ENCODE peak calls at places on chromosomes 13 and 19, in four cellular contexts. K is WTC11, T is K562, J is GM12878. E is an unnamed sample.
A peak's percentile ranks its signal among the peaks of the same experiment; 100 is the strongest.

GRCh38 chr13:113888701-113889330 is 24.9 kb upstream of the GAS6 start:
- DNase-seq in J (no peak), K (no peak), T (no peak), E (no peak)

GRCh38 chr19:49691243-49692101 is 556 bp downstream of the CPT1C start:
- DNase-seq in T (no peak), J (no peak), K (peak; percentile 77), E (no peak)

GRCh38 chr19:13091400-13092161 is 11.1 kb downstream of the LYL1 start:
- DNase-seq in K (peak; percentile 55), J (no peak), T (no peak), E (no peak)

GRCh38 chr13:75635101-75635620 is 969 bp upstream of the LMO7 start:
- DNase-seq in J (no peak), K (no peak), T (no peak), E (peak; percentile 24)

GRCh38 chr19:23784274-23784673 is 25.6 kb upstream of the ZNF681 start:
- DNase-seq in J (peak; percentile 4), T (no peak), K (no peak), E (no peak)

GRCh38 chr13:89153941-89154340 is 1482.8 kb downstream of the SLITRK5 start:
- DNase-seq in K (no peak), J (no peak), T (no peak), E (no peak)

GRCh38 chr13:24127116-24127631 is 33.3 kb upstream of the SPATA13 start:
- DNase-seq in T (no peak), J (peak; percentile 16), K (no peak), E (no peak)

GRCh38 chr13:74114202-74114601 is 20.0 kb downstream of the KLF12 start:
- DNase-seq in K (no peak), J (no peak), T (no peak), E (no peak)

GRCh38 chr19:1274081-1274851 is 1.1 kb upstream of the FAM174C start:
- DNase-seq in K (no peak), T (peak; percentile 80), J (no peak), E (no peak)

GRCh38 chr13:104823709-104824108 is 1711.8 kb downstream of the EFNB2 start:
- DNase-seq in J (no peak), K (no peak), T (no peak), E (no peak)

GRCh38 chr19:51511353-51511752 is 9.8 kb upstream of the SIGLEC12 start:
- DNase-seq in T (peak; percentile 64), K (peak; percentile 72), J (no peak), E (peak; percentile 12)

GRCh38 chr13:114101325-114101821 is 31.1 kb downstream of the RASA3 start:
- DNase-seq in J (no peak), K (peak; percentile 11), T (no peak), E (no peak)

GRCh38 chr19:56217039-56217949 is 15.2 kb downstream of the ZSCAN5C start:
- DNase-seq in J (no peak), K (peak; percentile 72), T (no peak), E (no peak)

GRCh38 chr19:44875666-44876418 is 15.2 kb upstream of the TOMM40 start:
- DNase-seq in K (no peak), J (no peak), T (no peak), E (no peak)

GRCh38 chr13:30431269-30431950 is 9.1 kb downstream of the UBE2L5 start:
- DNase-seq in T (no peak), J (no peak), K (no peak), E (no peak)

GRCh38 chr19:5321851-5322681 is 18.5 kb downstream of the PTPRS start:
- DNase-seq in T (peak; percentile 62), K (peak; percentile 50), J (peak; percentile 72), E (no peak)

GRCh38 chr19:5126498-5127223 is 157.7 kb downstream of the KDM4B start:
- DNase-seq in J (no peak), K (no peak), T (no peak), E (no peak)

GRCh38 chr13:81383441-81383840 is 1042.5 kb upstream of the SPRY2 start:
- DNase-seq in J (no peak), T (no peak), K (no peak), E (no peak)

GRCh38 chr19:48837081-48837524 is 812 bp upstream of the HSD17B14 start:
- DNase-seq in K (peak; percentile 97), T (no peak), J (peak; percentile 67), E (no peak)

GRCh38 chr13:65260938-65261880 is 1968.9 kb downstream of the PCDH9 start:
- DNase-seq in K (no peak), T (no peak), J (no peak), E (no peak)

GRCh38 chr13:46934749-46935148 is 37.9 kb upstream of the HTR2A start:
- DNase-seq in J (no peak), T (peak; percentile 3), K (no peak), E (no peak)

GRCh38 chr19:29293736-29294342 is 80.9 kb upstream of the UQCRFS1 start:
- DNase-seq in K (no peak), T (no peak), J (no peak), E (no peak)
- TF ChIP-seq NR2C2 in K (no peak), T (no peak), J (no peak), E (no peak)

GRCh38 chr13:21069561-21070004 is 8.2 kb upstream of the LATS2 start:
- DNase-seq in T (no peak), K (no peak), J (no peak), E (peak; percentile 63)
- TF ChIP-seq NR2C2 in T (no peak), K (no peak), J (no peak), E (no peak)

GRCh38 chr13:80341098-80341701 is at the start of gene SPRY2:
- DNase-seq in K (peak; percentile 87), T (peak; percentile 89), J (no peak), E (peak; percentile 94)
- TF ChIP-seq NR2C2 in K (no peak), T (peak; percentile 32), J (no peak), E (no peak)

DNA sequence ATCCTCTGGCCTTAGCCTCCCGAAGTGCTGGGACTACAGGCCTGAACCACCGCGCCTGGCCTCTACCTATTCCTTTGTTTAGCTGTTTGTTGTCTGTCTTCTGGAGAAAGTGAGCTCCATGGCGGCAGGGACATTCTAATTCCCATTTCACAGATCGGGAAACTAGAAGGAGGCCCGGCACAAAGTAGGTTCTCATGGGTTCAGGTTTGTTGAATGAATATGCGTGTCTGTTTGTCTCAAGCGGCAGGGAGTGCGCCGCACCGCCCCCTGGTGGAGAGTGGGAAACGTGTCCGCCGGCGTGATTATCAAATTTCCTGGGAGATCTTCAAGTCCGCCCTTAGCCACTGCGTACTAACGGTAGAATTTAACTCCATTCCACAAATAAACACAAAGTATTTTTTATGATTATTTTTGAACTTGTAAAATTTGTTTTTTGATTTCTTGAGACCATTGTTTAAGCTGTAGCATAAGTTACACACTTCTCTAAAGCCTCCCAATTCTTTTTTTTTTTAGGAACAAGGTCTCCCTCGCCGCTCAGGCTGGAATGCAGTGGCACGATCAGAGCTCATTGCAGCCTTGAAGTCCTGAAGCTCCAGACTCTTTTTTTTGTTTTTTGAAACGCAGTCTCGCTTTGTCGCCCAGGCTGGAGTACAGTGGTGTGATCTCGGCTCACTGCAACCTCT is 8.9 kb upstream of the CCDC9 start:
- DNase-seq in J (no peak), K (peak; percentile 83), T (peak; percentile 93), E (peak; percentile 56)
- TF ChIP-seq NR2C2 in J (no peak), K (no peak), T (no peak), E (no peak)

DNA sequence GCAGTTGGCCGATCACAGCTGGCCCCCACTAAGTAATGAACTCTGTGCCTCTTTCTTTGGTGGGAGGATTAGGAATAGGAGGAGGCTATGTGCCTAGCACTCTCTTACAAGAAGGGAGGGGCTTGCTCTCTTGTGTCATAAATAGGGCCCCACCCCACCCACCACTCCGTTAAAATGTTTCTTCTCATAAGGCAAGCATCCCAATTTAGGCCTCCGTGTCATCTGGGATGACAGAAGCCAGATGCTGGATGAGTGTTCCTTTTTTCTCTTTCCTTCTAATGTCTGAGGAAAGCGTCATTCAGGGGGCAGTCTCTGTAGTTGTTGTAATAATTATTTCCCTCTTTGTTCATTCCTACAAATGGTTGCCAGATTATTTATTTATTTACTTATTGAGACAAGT is at the start of gene LIPE:
- DNase-seq in J (no peak), K (no peak), T (no peak), E (no peak)
- TF ChIP-seq NR2C2 in J (no peak), K (no peak), T (no peak), E (no peak)

GRCh38 chr13:72204291-72204690 is 337.3 kb upstream of the DACH1 start:
- DNase-seq in T (no peak), K (no peak), J (no peak), E (no peak)

GRCh38 chr13:72205773-72206172 is 338.8 kb upstream of the DACH1 start:
- DNase-seq in J (no peak), T (no peak), K (no peak), E (no peak)

DNA sequence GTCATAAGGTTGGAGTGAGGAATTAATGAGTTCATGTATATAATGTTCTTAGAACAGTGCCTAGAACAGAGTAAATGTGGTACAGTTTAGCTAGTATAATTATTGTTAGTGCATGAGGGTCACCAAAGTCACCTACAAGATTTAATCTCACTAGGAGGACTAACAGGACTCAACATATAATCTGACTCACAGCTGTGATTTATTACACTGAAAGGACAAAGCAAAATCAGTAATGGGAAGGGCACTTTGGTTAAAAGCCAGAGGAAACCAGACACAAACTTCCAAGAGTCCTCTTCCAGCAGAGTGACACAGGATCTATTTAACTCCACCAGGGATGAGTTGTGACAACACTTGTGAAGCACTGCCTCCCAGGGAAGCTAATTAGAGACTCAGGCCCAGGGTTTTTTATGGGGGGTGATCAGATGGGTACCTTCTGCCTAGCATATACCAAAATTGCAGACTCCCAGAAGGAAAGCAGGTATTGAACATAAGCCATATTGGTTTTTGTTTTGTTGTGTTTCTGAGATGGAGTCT is 341.2 kb upstream of the DACH1 start:
- DNase-seq in J (no peak), K (no peak), T (no peak), E (no peak)
- TF ChIP-seq NR2C2 in J (no peak), K (no peak), T (no peak), E (no peak)

DNA sequence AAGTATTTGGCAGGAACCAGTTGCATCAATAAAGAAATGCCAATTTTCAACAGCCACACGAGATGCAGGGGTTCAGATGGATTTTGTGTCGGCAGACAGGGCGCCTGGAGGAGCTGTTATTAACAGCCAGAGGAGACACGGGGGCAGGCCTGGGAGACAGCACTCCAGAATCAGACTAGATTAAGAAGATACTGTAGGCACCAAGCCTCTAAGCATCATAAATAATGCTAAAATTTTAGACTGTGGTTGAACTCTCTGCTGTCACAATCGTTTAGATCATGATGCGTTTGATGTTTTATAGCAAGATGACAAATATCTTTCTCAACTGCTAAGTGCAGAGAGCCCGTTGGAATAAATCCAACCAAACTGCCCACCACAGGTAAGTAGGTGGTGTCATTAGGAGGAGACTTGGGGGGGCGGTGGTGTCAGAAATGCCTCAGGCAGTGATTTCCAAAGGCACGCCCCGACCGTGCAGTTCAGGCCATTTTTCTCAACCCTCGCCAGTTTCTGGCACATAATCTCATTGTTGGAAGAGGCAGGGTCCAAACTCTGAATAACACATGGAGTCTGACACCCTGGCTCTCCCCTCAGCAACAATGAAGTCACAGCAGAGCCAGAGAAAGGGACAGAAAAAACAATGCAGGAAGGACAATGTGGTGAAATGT is 64.0 kb downstream of the CEBPG start:
- DNase-seq in T (no peak), J (no peak), K (no peak), E (no peak)
- TF ChIP-seq NR2C2 in T (no peak), J (no peak), K (no peak), E (no peak)

GRCh38 chr19:58351558-58351878 is 1.8 kb downstream of the A1BG start:
- DNase-seq in T (no peak), K (no peak), J (no peak), E (no peak)
- TF ChIP-seq NR2C2 in T (no peak), K (no peak), J (no peak), E (no peak)